ENCODE peak calls at places on chromosomes 1 and 21, in four cellular contexts. G, C, Z and P are unnamed samples.

GRCh38 chr1:24847995-24848857 is 81.8 kb downstream of the RUNX3 start:
- DNase-seq in Z (peak), C (peak), G (peak), P (peak)

GRCh38 chr1:176559474-176560390 is 96.8 kb downstream of the PAPPA2 start:
- DNase-seq in C (peak), G (peak), Z (peak), P (peak)

GRCh38 chr1:201356701-201357100 is 20.8 kb downstream of the TNNT2 start:
- DNase-seq in C (no peak), G (no peak), Z (no peak), P (no peak)

GRCh38 chr1:208170252-208170651 is 73.9 kb downstream of the PLXNA2 start:
- DNase-seq in Z (no peak), G (no peak), C (no peak), P (no peak)

GRCh38 chr1:12078938-12079861 is 16.1 kb downstream of the TNFRSF8 start:
- DNase-seq in G (peak), Z (peak), C (no peak), P (peak)

GRCh38 chr1:64920936-64921589 is 45.3 kb downstream of the JAK1 start:
- DNase-seq in G (no peak), Z (peak), C (no peak), P (no peak)

GRCh38 chr1:79663916-79664315 is 657.4 kb upstream of the ADGRL4 start:
- DNase-seq in G (no peak), Z (peak), C (no peak), P (no peak)

GRCh38 chr1:221994939-221995338 is 253.1 kb upstream of the DUSP10 start:
- DNase-seq in C (no peak), Z (peak), G (no peak), P (no peak)

GRCh38 chr1:213393860-213394259 is 342.8 kb downstream of the RPS6KC1 start:
- DNase-seq in G (no peak), C (no peak), Z (no peak), P (no peak)

GRCh38 chr1:235855811-235856429 is 10.8 kb downstream of the LYST start:
- DNase-seq in C (no peak), G (no peak), Z (peak), P (no peak)

GRCh38 chr1:23980725-23981063 is 567 bp upstream of the SRSF10 start:
- DNase-seq in G (peak), C (no peak), Z (no peak), P (peak)

GRCh38 chr1:61056674-61057439 is 25.5 kb upstream of the NFIA start:
- DNase-seq in C (peak), G (no peak), Z (peak), P (no peak)

GRCh38 chr1:40167317-40167716 is 6.1 kb downstream of the RLF start:
- DNase-seq in C (no peak), Z (no peak), G (no peak), P (no peak)

GRCh38 chr1:60052634-60053033 is 20.9 kb downstream of the C1orf87 start:
- DNase-seq in G (no peak), Z (no peak), C (no peak), P (no peak)

GRCh38 chr1:15288173-15288926 is 41.3 kb downstream of the FHAD1 start:
- DNase-seq in C (no peak), G (no peak), Z (no peak), P (no peak)

GRCh38 chr1:159239551-159240220 is 35.0 kb downstream of the ACKR1 start:
- DNase-seq in Z (no peak), C (no peak), G (no peak), P (peak)

GRCh38 chr21:37220433-37220980 is 46.6 kb downstream of the VPS26C start:
- DNase-seq in C (no peak), G (no peak), Z (peak), P (no peak)

GRCh38 chr1:184110253-184111204 is 59.0 kb downstream of the TSEN15 start:
- DNase-seq in Z (no peak), C (no peak), G (no peak), P (no peak)

GRCh38 chr1:42684139-42684538 is 1.9 kb downstream of the YBX1 start:
- DNase-seq in C (no peak), G (no peak), Z (peak), P (no peak)

GRCh38 chr21:46245213-46245915 is 16.8 kb upstream of the LSS start:
- DNase-seq in C (no peak), Z (no peak), G (no peak), P (no peak)

GRCh38 chr1:231242516-231243198 is 1.6 kb downstream of the GNPAT start:
- DNase-seq in C (no peak), Z (peak), G (no peak), P (no peak)

GRCh38 chr1:189269011-189269410 is 1208.7 kb downstream of the BRINP3 start:
- DNase-seq in G (no peak), Z (peak), C (no peak), P (no peak)

GRCh38 chr1:8343464-8344001 is 25.6 kb downstream of the SLC45A1 start:
- DNase-seq in C (peak), G (peak), Z (peak), P (no peak)
- H3K4me3 ChIP-seq in C (no peak), G (peak), Z (peak), P (no peak)

DNA sequence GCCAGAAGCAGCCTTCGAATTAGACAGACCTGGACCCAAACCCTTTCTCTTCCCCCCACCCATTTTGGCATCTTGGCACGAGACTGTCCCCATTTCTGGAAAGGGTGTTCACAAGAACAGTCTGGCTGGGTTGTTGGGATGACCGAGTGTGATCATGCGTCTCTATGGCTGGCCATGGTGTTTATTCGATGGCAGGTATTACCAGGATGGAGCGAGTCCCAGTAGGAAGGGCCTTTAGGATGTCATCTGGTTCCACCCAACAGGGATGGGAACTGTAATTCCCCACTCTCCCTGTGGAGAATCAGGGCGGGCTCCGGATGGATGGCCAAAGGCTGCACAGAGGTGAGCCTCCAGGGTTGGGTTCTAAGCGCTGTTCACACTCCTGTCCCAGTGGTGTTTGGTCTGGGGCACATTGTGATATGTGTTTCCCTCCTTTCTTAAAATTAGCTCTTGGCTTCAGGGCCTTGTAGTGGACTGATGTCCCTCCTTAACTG is 33.4 kb upstream of the ATP5PO start:
- DNase-seq in C (no peak), G (no peak), Z (no peak), P (no peak)
- H3K4me3 ChIP-seq in C (no peak), G (no peak), Z (no peak), P (peak)

GRCh38 chr1:168565825-168566224 is 10.6 kb upstream of the XCL1 start:
- DNase-seq in Z (no peak), C (no peak), G (no peak), P (no peak)
- H3K4me3 ChIP-seq in Z (no peak), C (no peak), G (no peak), P (no peak)

DNA sequence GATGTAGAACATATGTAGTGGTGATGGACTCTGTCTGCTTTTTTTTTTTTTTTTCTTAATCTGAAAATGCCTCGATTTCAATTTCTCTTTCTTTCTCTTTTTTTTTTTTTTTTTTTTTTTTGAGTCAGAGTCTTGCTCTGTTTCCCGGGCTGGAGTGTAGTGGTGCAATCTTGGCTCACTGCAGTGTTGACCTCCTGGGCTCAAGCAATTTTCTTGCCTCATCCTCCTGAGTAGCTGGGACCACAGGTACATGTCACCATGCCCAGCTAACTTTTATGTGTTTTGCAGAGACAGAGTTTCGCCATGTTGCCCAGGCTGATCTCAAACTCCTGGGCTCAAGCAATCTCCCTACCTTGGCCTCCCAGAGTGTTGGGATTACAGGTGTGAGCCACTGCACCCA is 17.4 kb downstream of the MAST2 start:
- DNase-seq in Z (peak), G (no peak), C (no peak), P (no peak)
- H3K4me3 ChIP-seq in Z (no peak), G (no peak), C (no peak), P (no peak)

DNA sequence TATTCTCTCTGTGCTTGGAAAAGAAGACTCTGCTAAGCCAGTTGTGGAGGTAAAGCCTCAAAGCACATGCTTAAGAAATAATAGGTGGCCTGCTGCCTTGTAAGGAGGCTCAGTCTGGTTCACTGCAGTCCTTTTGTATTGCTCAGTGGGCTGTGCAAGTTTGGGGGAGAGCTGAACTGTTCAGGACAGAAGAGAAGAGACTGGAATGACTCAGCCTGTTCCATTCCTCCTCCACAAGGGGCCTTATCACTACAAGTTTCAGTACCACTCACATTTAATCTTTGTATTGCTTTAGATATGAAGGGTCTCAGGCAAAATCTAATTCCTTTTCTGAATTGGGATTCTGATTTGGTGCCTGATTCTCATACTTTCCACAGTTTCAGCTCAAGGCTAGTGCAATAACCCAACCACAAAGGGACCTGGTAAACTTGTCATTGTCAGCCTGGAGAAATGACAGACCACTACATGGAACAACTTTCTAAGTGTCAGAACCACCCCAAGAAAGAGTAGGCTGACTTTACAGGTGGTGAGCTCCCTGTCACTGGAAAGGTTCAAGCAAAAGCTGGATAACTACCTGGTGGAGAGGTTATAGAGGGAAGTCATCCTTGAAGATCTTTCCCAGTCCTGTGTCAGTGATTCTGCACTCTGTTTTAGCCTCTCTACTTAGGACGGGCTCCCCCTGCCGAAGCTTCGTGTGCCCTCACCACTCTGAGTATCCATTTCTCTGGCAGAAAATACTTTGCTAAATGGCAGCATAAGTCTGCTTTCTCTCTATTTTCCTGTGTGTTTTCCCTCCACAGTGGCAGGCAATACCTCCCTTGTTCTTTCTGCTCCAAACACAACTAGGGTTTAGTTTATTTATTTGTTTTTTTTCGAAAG is 162.9 kb upstream of the GJB5 start:
- DNase-seq in C (no peak), G (no peak), Z (no peak), P (no peak)
- H3K4me3 ChIP-seq in C (no peak), G (no peak), Z (no peak), P (no peak)

GRCh38 chr1:100767176-100767876 is 47.8 kb downstream of the VCAM1 start:
- DNase-seq in C (no peak), Z (peak), G (no peak), P (no peak)

GRCh38 chr1:100769323-100769722 is 49.8 kb downstream of the VCAM1 start:
- DNase-seq in C (no peak), Z (no peak), G (no peak), P (no peak)

GRCh38 chr1:100773444-100773843 is 53.9 kb downstream of the VCAM1 start:
- DNase-seq in Z (peak), G (no peak), C (no peak), P (no peak)

GRCh38 chr1:100774370-100774769 is 54.8 kb downstream of the VCAM1 start:
- DNase-seq in G (no peak), C (no peak), Z (no peak), P (no peak)

GRCh38 chr1:100769906-100770646 is 50.5 kb downstream of the VCAM1 start:
- DNase-seq in G (no peak), Z (peak), C (no peak), P (no peak)
- H3K4me3 ChIP-seq in G (no peak), Z (no peak), C (no peak), P (no peak)

DNA sequence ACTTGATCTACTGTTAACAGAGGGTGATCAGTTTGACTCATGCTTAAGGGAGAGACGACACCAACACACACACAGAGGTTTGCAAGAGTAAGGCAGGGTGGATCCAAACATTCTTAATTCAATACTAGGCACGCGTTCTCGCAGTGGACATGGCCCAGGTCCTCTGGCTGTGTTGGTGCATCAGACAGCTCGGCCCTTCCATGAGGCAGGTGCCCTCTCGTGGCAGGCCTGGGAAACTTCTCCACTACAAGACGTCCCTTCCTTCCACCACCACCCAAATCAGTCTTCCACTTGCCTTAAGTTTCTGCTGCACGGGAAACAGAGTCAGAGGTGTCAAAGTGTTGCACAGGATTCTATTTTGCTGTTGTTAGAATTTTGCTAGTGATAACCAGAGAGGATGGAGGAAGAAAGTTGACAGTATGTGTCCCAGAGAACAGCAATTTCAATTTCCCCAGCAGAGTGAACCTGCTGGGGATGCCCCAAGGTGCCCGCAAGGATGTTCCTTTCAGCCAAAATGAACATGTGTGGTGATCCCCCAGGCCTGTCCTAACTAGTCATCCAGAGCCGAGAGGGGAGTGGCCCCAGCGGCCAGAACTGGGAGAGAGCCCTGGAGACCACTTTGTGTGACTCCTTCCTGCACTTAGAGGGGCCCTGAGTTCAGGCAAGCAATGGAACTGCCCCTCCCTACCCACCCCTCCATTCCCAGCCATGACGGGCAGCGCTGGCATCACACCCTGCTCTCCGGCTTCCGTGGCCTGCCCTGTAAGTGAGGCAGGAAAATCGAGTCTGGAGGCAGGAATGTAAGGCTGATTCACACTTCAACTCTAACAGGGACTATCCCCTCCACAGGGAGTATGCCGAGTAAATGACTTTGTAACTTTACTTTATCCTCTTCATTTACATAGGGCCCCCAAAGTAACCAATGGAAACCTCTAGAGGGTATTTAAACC is 34.8 kb downstream of the MX1 start:
- DNase-seq in G (peak), C (peak), Z (peak), P (peak)
- H3K4me3 ChIP-seq in G (no peak), C (no peak), Z (no peak), P (no peak)

GRCh38 chr21:41878831-41879189 is 334 bp downstream of the PRDM15 start:
- DNase-seq in Z (peak), G (peak), C (peak), P (no peak)

GRCh38 chr21:41876396-41876795 is 2.7 kb downstream of the PRDM15 start:
- DNase-seq in C (no peak), Z (no peak), G (no peak), P (no peak)

GRCh38 chr21:41875086-41875485 is 4.1 kb downstream of the PRDM15 start:
- DNase-seq in G (no peak), C (no peak), Z (no peak), P (no peak)

GRCh38 chr21:41877901-41878830 is 978 bp downstream of the PRDM15 start:
- DNase-seq in G (peak), C (no peak), Z (peak), P (no peak)

DNA sequence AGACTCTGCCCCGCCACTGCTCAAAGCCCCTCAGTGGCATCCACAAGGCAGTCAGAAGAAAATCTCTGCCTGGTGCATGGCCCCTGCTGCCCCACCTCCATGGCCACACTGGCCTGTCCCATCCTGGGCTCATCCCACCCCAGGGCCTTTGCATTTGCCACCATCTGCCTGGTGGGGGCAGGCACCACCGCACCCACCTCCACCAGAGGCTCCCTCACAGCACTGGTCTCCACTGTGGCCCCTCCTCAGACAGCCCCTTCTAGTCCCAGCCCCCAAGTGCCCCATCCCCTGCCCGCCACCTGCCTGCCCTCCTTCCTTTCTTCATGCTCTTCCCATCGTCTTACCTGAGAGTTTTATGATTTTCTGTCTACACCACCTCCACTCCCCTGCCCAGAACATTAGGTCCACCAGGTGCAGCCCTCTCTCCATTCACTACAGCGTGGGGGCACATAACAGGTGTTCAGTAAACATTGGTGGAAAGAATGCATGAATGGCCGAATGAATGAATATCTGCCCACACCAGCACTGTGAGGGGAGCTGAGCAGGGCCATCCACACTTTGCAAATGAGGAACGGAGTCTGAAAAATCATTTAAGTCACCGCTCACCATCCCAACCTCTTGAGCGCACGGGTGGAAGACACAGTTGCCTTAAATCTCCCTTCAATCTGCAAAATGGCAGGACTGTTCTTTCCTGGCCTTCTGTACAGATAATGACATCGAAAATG is 2.1 kb downstream of the PRDM15 start:
- DNase-seq in C (no peak), G (no peak), Z (no peak), P (no peak)
- H3K4me3 ChIP-seq in C (no peak), G (peak), Z (no peak), P (peak)

GRCh38 chr1:109622103-109622892 is 2.7 kb downstream of the AMPD2 start:
- DNase-seq in Z (no peak), G (no peak), C (peak), P (no peak)
- H3K4me3 ChIP-seq in Z (peak), G (peak), C (no peak), P (peak)

GRCh38 chr1:230105754-230106625 is 39.0 kb downstream of the GALNT2 start:
- DNase-seq in Z (peak), C (no peak), G (no peak), P (no peak)
- H3K4me3 ChIP-seq in Z (no peak), C (no peak), G (no peak), P (peak)